ENCODE peak calls at places on chromosomes 12 and 14, in seven cellular contexts. Q is stomach; C is left ventricle myocardium inferior; L is A549; S is transverse colon; T is CD4-positive, CD25-positive, alpha-beta regulatory T cell; D is aorta. H is an unnamed sample.

GRCh38 chr12:53735556-53735955 is 8.3 kb upstream of the CALCOCO1 start:
- DNase-seq in Q (peak), C (peak), L (no peak), S (no peak), T (no peak), D (no peak), H (no peak)

GRCh38 chr12:107134558-107134957 is 41.2 kb upstream of the CRY1 start:
- DNase-seq in Q (no peak), C (no peak), L (peak), S (no peak), T (peak), D (no peak), H (no peak)

GRCh38 chr12:122106891-122107660 is 28.5 kb downstream of the MLXIP start:
- DNase-seq in Q (peak), C (peak), L (no peak), S (peak), T (no peak), D (no peak), H (no peak)

GRCh38 chr14:37443461-37443860 is 151.6 kb downstream of the FOXA1 start:
- DNase-seq in Q (no peak), C (no peak), L (no peak), S (no peak), T (no peak), D (no peak), H (no peak)

GRCh38 chr12:104207416-104207941 is 8.1 kb upstream of the TXNRD1 start:
- DNase-seq in Q (no peak), C (no peak), L (no peak), S (no peak), T (no peak), D (no peak), H (no peak)

GRCh38 chr12:105393586-105393985 is 63.1 kb downstream of the C12orf75 start:
- DNase-seq in Q (no peak), C (no peak), L (no peak), S (no peak), T (no peak), D (no peak), H (no peak)

GRCh38 chr12:21751517-21751916 is 23.0 kb downstream of the KCNJ8 start:
- DNase-seq in Q (no peak), C (no peak), L (no peak), S (no peak), T (no peak), D (no peak), H (no peak)

GRCh38 chr14:50099335-50099734 is 17.0 kb downstream of the VCPKMT start:
- DNase-seq in Q (no peak), C (no peak), L (no peak), S (peak), T (no peak), D (no peak), H (no peak)

GRCh38 chr14:42554091-42554490 is 947.4 kb downstream of the LRFN5 start:
- DNase-seq in Q (no peak), C (no peak), L (no peak), S (no peak), T (no peak), D (no peak), H (no peak)

GRCh38 chr12:113174461-113175384 is 10.6 kb downstream of the DDX54 start:
- DNase-seq in Q (peak), C (peak), L (peak), S (peak), T (peak), D (peak), H (peak)

GRCh38 chr14:71289536-71289935 is 382.3 kb downstream of the PCNX1 start:
- DNase-seq in Q (no peak), C (no peak), L (no peak), S (peak), T (no peak), D (no peak), H (no peak)

GRCh38 chr12:111390894-111391293 is 14.8 kb upstream of the SH2B3 start:
- DNase-seq in Q (no peak), C (no peak), L (no peak), S (no peak), T (no peak), D (no peak), H (no peak)

GRCh38 chr12:509494-509893 is 49.8 kb downstream of the B4GALNT3 start:
- DNase-seq in Q (peak), C (no peak), L (no peak), S (peak), T (no peak), D (no peak), H (no peak)

GRCh38 chr14:72558721-72559120 is 335.2 kb downstream of the DPF3 start:
- DNase-seq in Q (no peak), C (no peak), L (no peak), S (no peak), T (no peak), D (no peak), H (no peak)

GRCh38 chr12:92030618-92031017 is 115.0 kb downstream of the BTG1 start:
- DNase-seq in Q (peak), C (no peak), L (no peak), S (peak), T (peak), D (no peak), H (no peak)

GRCh38 chr14:74634964-74635363 is 22.9 kb upstream of the LTBP2 start:
- DNase-seq in Q (no peak), C (no peak), L (no peak), S (no peak), T (no peak), D (no peak), H (no peak)

GRCh38 chr14:61780125-61780524 is 17.9 kb downstream of the SNAPC1 start:
- DNase-seq in Q (no peak), C (no peak), L (no peak), S (no peak), T (peak), D (no peak), H (no peak)

GRCh38 chr14:106820119-106820518 is 1293.7 kb downstream of the TMEM121 start:
- DNase-seq in Q (no peak), C (no peak), L (no peak), S (no peak), T (no peak), D (no peak), H (no peak)

GRCh38 chr12:27709932-27710591 is 570 bp upstream of the MRPS35 start:
- DNase-seq in Q (no peak), C (no peak), L (no peak), S (peak), T (no peak), D (peak), H (no peak)

GRCh38 chr12:15527201-15527782 is 205.0 kb downstream of the PTPRO start:
- DNase-seq in Q (peak), C (peak), L (no peak), S (peak), T (no peak), D (peak), H (no peak)

GRCh38 chr12:126093911-126094310 is 1028.7 kb downstream of the AACS start:
- DNase-seq in Q (no peak), C (no peak), L (no peak), S (no peak), T (no peak), D (no peak), H (no peak)

GRCh38 chr12:57611116-57611809 is at the start of gene ARHGEF25:
- DNase-seq in Q (peak), C (peak), L (peak), S (peak), T (no peak), D (peak), H (no peak)

GRCh38 chr12:124768462-124769165 is 95.0 kb downstream of the SCARB1 start:
- DNase-seq in Q (no peak), C (no peak), L (no peak), S (no peak), T (no peak), D (no peak), H (no peak)

GRCh38 chr12:124498178-124498869 is 69.1 kb downstream of the NCOR2 start:
- DNase-seq in Q (no peak), C (no peak), L (no peak), S (no peak), T (no peak), D (no peak), H (no peak)

GRCh38 chr14:93965287-93965821 is 11.0 kb downstream of the ASB2 start:
- DNase-seq in Q (no peak), C (no peak), L (peak), S (no peak), T (no peak), D (no peak), H (no peak)

GRCh38 chr12:56723352-56723751 is 1.7 kb downstream of the NACA start:
- DNase-seq in Q (no peak), C (no peak), L (no peak), S (no peak), T (no peak), D (no peak), H (no peak)

GRCh38 chr12:114320910-114321309 is 85.0 kb downstream of the TBX5 start:
- DNase-seq in Q (no peak), C (no peak), L (no peak), S (no peak), T (no peak), D (no peak), H (no peak)

GRCh38 chr12:52918351-52918750 is 13.5 kb upstream of the KRT8 start:
- DNase-seq in Q (no peak), C (no peak), L (no peak), S (no peak), T (no peak), D (no peak), H (no peak)

GRCh38 chr12:18296201-18296908 is 35.0 kb downstream of the PIK3C2G start:
- DNase-seq in Q (no peak), C (no peak), L (no peak), S (no peak), T (no peak), D (no peak), H (no peak)

GRCh38 chr12:51391047-51391837 is at the start of gene GALNT6:
- DNase-seq in Q (peak), C (no peak), L (peak), S (peak), T (peak), D (peak), H (no peak)

GRCh38 chr14:35879141-35879648 is 53.1 kb downstream of the BRMS1L start:
- DNase-seq in Q (no peak), C (no peak), L (no peak), S (no peak), T (no peak), D (no peak), H (no peak)

GRCh38 chr12:89328483-89329030 is 23.7 kb downstream of the DUSP6 start:
- DNase-seq in Q (no peak), C (no peak), L (no peak), S (no peak), T (no peak), D (no peak), H (no peak)

GRCh38 chr12:120397827-120398563 is 29.0 kb upstream of the MSI1 start:
- DNase-seq in Q (peak), C (no peak), L (no peak), S (no peak), T (no peak), D (no peak), H (no peak)

GRCh38 chr12:108955225-108955835 is 65.5 kb downstream of the SVOP start:
- DNase-seq in Q (no peak), C (peak), L (no peak), S (no peak), T (no peak), D (no peak), H (no peak)

GRCh38 chr12:62466018-62466595 is 519 bp upstream of the MON2 start:
- DNase-seq in Q (peak), C (no peak), L (peak), S (peak), T (no peak), D (peak), H (peak)

GRCh38 chr12:69024413-69024812 is 91.4 kb upstream of the CPM start:
- DNase-seq in Q (peak), C (no peak), L (peak), S (peak), T (no peak), D (no peak), H (no peak)

DNA sequence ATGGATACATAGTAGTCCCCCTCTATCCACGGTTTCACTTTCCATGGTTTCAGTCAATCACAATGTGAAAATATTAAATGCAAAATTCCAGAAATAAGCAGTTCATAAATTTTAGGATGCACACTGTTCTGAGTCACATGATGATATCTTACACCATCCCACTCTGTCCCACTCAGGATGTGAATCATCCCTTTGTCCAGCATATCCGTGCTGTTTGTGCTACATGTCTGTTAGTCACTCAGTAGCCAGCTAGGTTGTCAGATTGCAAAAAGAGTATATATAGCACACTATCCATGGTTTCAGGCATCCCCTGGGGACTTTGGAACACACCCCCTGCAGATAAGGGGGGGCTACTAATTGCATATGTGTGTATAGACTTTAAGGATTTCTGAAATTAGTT is 8.1 kb upstream of the NAA30 start:
- DNase-seq in Q (no peak), C (no peak), L (no peak), S (no peak), T (no peak), D (no peak), H (no peak)
- H3K27ac ChIP-seq in Q (no peak), C (no peak), L (no peak), S (no peak), T (no peak), D (no peak), H (no peak)

GRCh38 chr14:23883684-23884540 is 69.7 kb upstream of the DHRS4 start:
- DNase-seq in Q (peak), C (no peak), L (no peak), S (no peak), T (no peak), D (no peak), H (no peak)

GRCh38 chr14:23887536-23887935 is 66.0 kb upstream of the DHRS4 start:
- DNase-seq in Q (no peak), C (no peak), L (no peak), S (no peak), T (no peak), D (no peak), H (no peak)

GRCh38 chr14:23882884-23883283 is 70.7 kb upstream of the DHRS4 start:
- DNase-seq in Q (no peak), C (no peak), L (no peak), S (no peak), T (no peak), D (no peak), H (no peak)

GRCh38 chr14:23881292-23881691 is 72.3 kb upstream of the DHRS4 start:
- DNase-seq in Q (no peak), C (no peak), L (no peak), S (no peak), T (no peak), D (no peak), H (no peak)

GRCh38 chr14:23884541-23884904 is 69.0 kb upstream of the DHRS4 start:
- DNase-seq in Q (no peak), C (no peak), L (no peak), S (no peak), T (no peak), D (no peak), H (no peak)
- H3K4me3 ChIP-seq in Q (no peak), C (no peak), L (no peak), S (no peak), T (no peak), D (no peak), H (no peak)

GRCh38 chr14:88856786-88857366 is 32.4 kb downstream of the TTC8 start:
- DNase-seq in Q (no peak), C (no peak), L (no peak), S (no peak), T (no peak), D (no peak), H (no peak)
- H3K27ac ChIP-seq in Q (no peak), C (no peak), L (no peak), S (no peak), T (no peak), D (no peak), H (no peak)

GRCh38 chr14:104682107-104682593 is 7.3 kb upstream of the INF2 start:
- DNase-seq in Q (no peak), C (peak), L (peak), S (no peak), T (no peak), D (no peak), H (no peak)
- H3K4me3 ChIP-seq in Q (no peak), C (peak), L (peak), S (no peak), T (no peak), D (no peak), H (no peak)

H was measured in right atrium auricular region.